ENCODE peak calls at places on chromosome 4, in six cellular contexts. K is H4; F is H9; D is activated CD4-positive, alpha-beta T cell treated with anti-CD3 and anti-CD28 coated beads, Interleukin-2, amount 50 U/mL, for 48 hours; X is AG08396; E is IMR-90. H is an unnamed sample.
A peak's percentile ranks its signal among the peaks of the same experiment; 100 is the strongest.

GRCh38 chr4:153788419-153789276 is at the start of gene SFRP2:
- DNase-seq in K (no peak), E (no peak), D (peak; percentile 14), F (peak; percentile 92), X (no peak), H (no peak)

GRCh38 chr4:90209922-90210321 is 82.7 kb downstream of the CCSER1 start:
- DNase-seq in D (no peak), E (no peak), F (no peak), K (no peak), X (no peak), H (no peak)

GRCh38 chr4:23324291-23324690 is 565.6 kb downstream of the PPARGC1A start:
- DNase-seq in E (no peak), D (no peak), F (no peak), X (no peak), K (peak; percentile 85), H (no peak)

GRCh38 chr4:14888790-14889189 is 113.5 kb upstream of the CPEB2 start:
- DNase-seq in X (no peak), E (no peak), F (no peak), D (no peak), K (no peak), H (no peak)

GRCh38 chr4:100786481-100786880 is 268.7 kb upstream of the EMCN start:
- DNase-seq in D (no peak), X (no peak), E (no peak), K (no peak), F (no peak), H (no peak)

GRCh38 chr4:3702551-3703221 is 63.5 kb upstream of the ADRA2C start:
- DNase-seq in X (no peak), D (no peak), E (no peak), K (no peak), F (no peak), H (no peak)

GRCh38 chr4:67036791-67037190 is 508.5 kb downstream of the CENPC start:
- DNase-seq in X (no peak), F (no peak), E (no peak), D (no peak), K (no peak), H (no peak)

GRCh38 chr4:92249541-92249940 is 54.2 kb upstream of the GRID2 start:
- DNase-seq in E (no peak), K (no peak), D (no peak), F (no peak), X (no peak), H (no peak)

GRCh38 chr4:153154010-153154975 is 50.0 kb upstream of the TRIM2 start:
- DNase-seq in D (no peak), K (peak; percentile 75), X (peak; percentile 43), E (peak; percentile 68), F (no peak), H (no peak)

GRCh38 chr4:38371391-38371851 is 292.6 kb upstream of the KLF3 start:
- DNase-seq in F (no peak), D (no peak), K (peak; percentile 52), X (peak; percentile 15), E (peak; percentile 4), H (peak; percentile 74)

GRCh38 chr4:138400528-138400927 is 158.4 kb upstream of the SLC7A11 start:
- DNase-seq in F (no peak), X (no peak), K (no peak), E (no peak), D (no peak), H (no peak)